ENCODE peak calls at places on chromosome 15, in ten cellular contexts. R is RWPE1; U is WERI-Rb-1; M is colonic mucosa; X is activated T-cell treated with anti-CD3 and anti-CD28 coated beads, Interleukin-2, amount 50 U/mL, for 72 hours; I is kidney tubule cell; Y is neural progenitor cell; V is EL; L is osteoblast; H is Kasumi-1. C is an unnamed sample.

GRCh38 chr15:90131848-90132247 is 29.6 kb upstream of the IDH2 start:
- DNase-seq in R (no peak), U (no peak), M (no peak), X (no peak), I (no peak), Y (no peak), V (no peak), L (no peak), H (no peak), C (no peak)

GRCh38 chr15:73558529-73558928 is 74.7 kb downstream of the NPTN start:
- DNase-seq in R (no peak), U (no peak), M (no peak), X (no peak), I (peak), Y (no peak), V (no peak), L (no peak), H (no peak), C (no peak)

GRCh38 chr15:69648775-69649735 is 196.4 kb downstream of the RPLP1 start:
- DNase-seq in R (peak), U (no peak), M (no peak), X (no peak), I (no peak), Y (peak), V (no peak), L (no peak), H (no peak), C (no peak)

GRCh38 chr15:64149424-64150235 is 1.9 kb upstream of the SNX22 start:
- DNase-seq in R (no peak), U (peak), M (peak), X (peak), I (peak), Y (no peak), V (peak), L (no peak), H (peak), C (no peak)

GRCh38 chr15:64857421-64857820 is 15.7 kb downstream of the PLEKHO2 start:
- DNase-seq in R (peak), U (no peak), M (no peak), X (no peak), I (peak), Y (peak), V (peak), L (peak), H (peak), C (no peak)

GRCh38 chr15:61654918-61655317 is 405.3 kb downstream of the VPS13C start:
- DNase-seq in R (no peak), U (no peak), M (no peak), X (no peak), I (no peak), Y (no peak), V (no peak), L (no peak), H (no peak), C (no peak)

GRCh38 chr15:39393575-39394335 is 187.1 kb upstream of the THBS1 start:
- DNase-seq in R (no peak), U (no peak), M (peak), X (no peak), I (no peak), Y (no peak), V (peak), L (no peak), H (no peak), C (no peak)

GRCh38 chr15:75452968-75453702 is 1.6 kb upstream of the SIN3A start:
- DNase-seq in R (no peak), U (peak), M (peak), X (peak), I (peak), Y (peak), V (peak), L (peak), H (peak), C (peak)

GRCh38 chr15:73927003-73927475 is 777 bp downstream of the LOXL1 start:
- DNase-seq in R (peak), U (no peak), M (peak), X (peak), I (peak), Y (peak), V (peak), L (peak), H (no peak), C (peak)

GRCh38 chr15:51100785-51101489 is 6.2 kb upstream of the TNFAIP8L3 start:
- DNase-seq in R (no peak), U (no peak), M (no peak), X (no peak), I (no peak), Y (no peak), V (no peak), L (no peak), H (no peak), C (no peak)

GRCh38 chr15:48466825-48467224 is 135.6 kb downstream of the DUT start:
- DNase-seq in R (no peak), U (no peak), M (no peak), X (no peak), I (peak), Y (peak), V (no peak), L (no peak), H (no peak), C (no peak)

GRCh38 chr15:26838742-26839460 is 28.0 kb upstream of the GABRA5 start:
- DNase-seq in R (no peak), U (peak), M (no peak), X (no peak), I (peak), Y (peak), V (no peak), L (no peak), H (no peak), C (peak)

GRCh38 chr15:76341366-76342045 is 4.9 kb downstream of the ISL2 start:
- DNase-seq in R (no peak), U (peak), M (peak), X (peak), I (no peak), Y (peak), V (no peak), L (peak), H (no peak), C (peak)

GRCh38 chr15:39854161-39854560 is 65.9 kb downstream of the GPR176 start:
- DNase-seq in R (no peak), U (no peak), M (no peak), X (no peak), I (peak), Y (no peak), V (peak), L (no peak), H (no peak), C (no peak)

GRCh38 chr15:74857082-74857655 is 14.2 kb upstream of the ULK3 start:
- DNase-seq in R (no peak), U (no peak), M (peak), X (no peak), I (peak), Y (no peak), V (no peak), L (peak), H (peak), C (peak)

GRCh38 chr15:68697711-68698690 is 119.2 kb downstream of the CORO2B start:
- DNase-seq in R (no peak), U (no peak), M (no peak), X (no peak), I (no peak), Y (no peak), V (no peak), L (peak), H (no peak), C (no peak)

GRCh38 chr15:70713547-70714414 is 49.6 kb downstream of the UACA start:
- DNase-seq in R (no peak), U (no peak), M (no peak), X (no peak), I (peak), Y (peak), V (peak), L (peak), H (no peak), C (no peak)

GRCh38 chr15:89909611-89910010 is 3.1 kb downstream of the ARPIN start:
- DNase-seq in R (no peak), U (no peak), M (no peak), X (no peak), I (no peak), Y (no peak), V (no peak), L (no peak), H (no peak), C (no peak)

GRCh38 chr15:58083526-58083925 is 18.0 kb upstream of the ALDH1A2 start:
- DNase-seq in R (no peak), U (no peak), M (no peak), X (no peak), I (no peak), Y (no peak), V (no peak), L (no peak), H (no peak), C (no peak)